ENCODE peak calls at places on chromosome 3, in seven cellular contexts. One of them, this sample, is unnamed.

GRCh38 chr3:72571638-72572114 is 276.6 kb downstream of the SHQ1 start:
- DNase-seq in HTR-8/SVneo: no peak
- DNase-seq in glutamatergic neuron: no peak
- DNase-seq in endothelial cell: no peak
- DNase-seq in progenitor cell of endocrine pancreas: no peak
- DNase-seq in HFFc6: no peak
- DNase-seq in astrocyte: no peak
- DNase-seq in this sample: peak

GRCh38 chr3:126287536-126288181 is 69.5 kb downstream of the KLF15 start:
- DNase-seq in glutamatergic neuron: peak
- DNase-seq in HTR-8/SVneo: no peak
- DNase-seq in HFFc6: peak
- DNase-seq in endothelial cell: peak
- DNase-seq in progenitor cell of endocrine pancreas: no peak
- DNase-seq in astrocyte: peak
- DNase-seq in this sample: peak

GRCh38 chr3:46557814-46558183 is 8.3 kb downstream of the LRRC2 start:
- DNase-seq in HTR-8/SVneo: no peak
- DNase-seq in glutamatergic neuron: no peak
- DNase-seq in HFFc6: no peak
- DNase-seq in astrocyte: no peak
- DNase-seq in progenitor cell of endocrine pancreas: no peak
- DNase-seq in endothelial cell: no peak
- DNase-seq in this sample: no peak

GRCh38 chr3:33064929-33065328 is 32.0 kb downstream of the GLB1 start:
- DNase-seq in glutamatergic neuron: no peak
- DNase-seq in astrocyte: no peak
- DNase-seq in HFFc6: no peak
- DNase-seq in endothelial cell: no peak
- DNase-seq in HTR-8/SVneo: no peak
- DNase-seq in progenitor cell of endocrine pancreas: no peak
- DNase-seq in this sample: no peak

GRCh38 chr3:58214484-58215316 is 3.9 kb upstream of the DNASE1L3 start:
- DNase-seq in progenitor cell of endocrine pancreas: no peak
- DNase-seq in endothelial cell: no peak
- DNase-seq in astrocyte: no peak
- DNase-seq in HTR-8/SVneo: no peak
- DNase-seq in glutamatergic neuron: no peak
- DNase-seq in HFFc6: no peak
- DNase-seq in this sample: peak

GRCh38 chr3:185632996-185633395 is 46.9 kb downstream of the SENP2 start:
- DNase-seq in HTR-8/SVneo: no peak
- DNase-seq in astrocyte: no peak
- DNase-seq in progenitor cell of endocrine pancreas: no peak
- DNase-seq in glutamatergic neuron: no peak
- DNase-seq in HFFc6: no peak
- DNase-seq in endothelial cell: no peak
- DNase-seq in this sample: no peak

GRCh38 chr3:105844713-105845112 is 24.1 kb downstream of the CBLB start:
- DNase-seq in astrocyte: no peak
- DNase-seq in HTR-8/SVneo: no peak
- DNase-seq in progenitor cell of endocrine pancreas: no peak
- DNase-seq in endothelial cell: no peak
- DNase-seq in HFFc6: no peak
- DNase-seq in glutamatergic neuron: no peak
- DNase-seq in this sample: no peak

GRCh38 chr3:182309120-182309519 is 484.2 kb upstream of the ATP11B start:
- DNase-seq in endothelial cell: no peak
- DNase-seq in astrocyte: peak
- DNase-seq in glutamatergic neuron: no peak
- DNase-seq in HFFc6: no peak
- DNase-seq in HTR-8/SVneo: no peak
- DNase-seq in progenitor cell of endocrine pancreas: no peak
- DNase-seq in this sample: peak

GRCh38 chr3:156554515-156554841 is 439 bp downstream of the SSR3 start:
- DNase-seq in progenitor cell of endocrine pancreas: no peak
- DNase-seq in HFFc6: no peak
- DNase-seq in endothelial cell: no peak
- DNase-seq in astrocyte: no peak
- DNase-seq in HTR-8/SVneo: no peak
- DNase-seq in glutamatergic neuron: no peak
- DNase-seq in this sample: no peak

GRCh38 chr3:60017631-60018030 is 967.8 kb upstream of the CFAP20DC start:
- DNase-seq in HTR-8/SVneo: no peak
- DNase-seq in glutamatergic neuron: no peak
- DNase-seq in endothelial cell: no peak
- DNase-seq in progenitor cell of endocrine pancreas: no peak
- DNase-seq in HFFc6: no peak
- DNase-seq in astrocyte: peak
- DNase-seq in this sample: peak